ENCODE peak calls at places on chromosomes 4 and X, in ten cellular contexts. E is transverse colon, U is upper lobe of left lung, J is NB4, L is coronary artery, P is astrocyte of the cerebellum, X is mammary epithelial cell, K is AG10803, B is lung, A is prostate gland. G is an unnamed sample.

GRCh38 chrX:145178268-145178667 is 69.0 kb upstream of the SPANXN1 start:
- DNase-seq in U (no peak), K (no peak), X (no peak), A (no peak), J (peak; percentile 0), B (no peak), E (no peak), P (no peak), L (no peak), G (no peak)

GRCh38 chr4:85548116-85548515 is 73.2 kb downstream of the ARHGAP24 start:
- DNase-seq in B (no peak), X (no peak), A (no peak), E (no peak), P (no peak), K (no peak), J (no peak), L (no peak), U (no peak), G (no peak)

GRCh38 chrX:96386981-96387380 is 297.7 kb upstream of the DIAPH2 start:
- DNase-seq in X (no peak), P (no peak), U (no peak), E (no peak), J (no peak), K (no peak), L (no peak), A (no peak), B (no peak), G (no peak)

GRCh38 chr4:86640469-86640868 is 46.4 kb downstream of the PTPN13 start:
- DNase-seq in P (no peak), X (peak; percentile 61), L (no peak), B (no peak), A (no peak), E (no peak), K (peak; percentile 31), U (no peak), J (no peak), G (no peak)

GRCh38 chr4:146654976-146655761 is 16.5 kb downstream of the POU4F2 start:
- DNase-seq in E (no peak), P (no peak), L (no peak), J (no peak), A (no peak), B (no peak), X (no peak), K (peak; percentile 16), U (peak; percentile 86), G (no peak)

GRCh38 chr4:89468632-89469031 is 161.0 kb upstream of the GPRIN3 start:
- DNase-seq in U (no peak), K (no peak), J (peak; percentile 26), P (no peak), L (no peak), B (no peak), E (no peak), A (no peak), X (no peak), G (no peak)

GRCh38 chr4:56289934-56290333 is 97.4 kb downstream of the AASDH start:
- DNase-seq in A (no peak), L (no peak), B (no peak), E (no peak), K (no peak), X (no peak), P (no peak), U (no peak), J (no peak), G (no peak)

GRCh38 chr4:19684079-19684478 is 567.6 kb upstream of the SLIT2 start:
- DNase-seq in L (no peak), P (no peak), E (no peak), B (no peak), K (peak; percentile 74), X (no peak), J (no peak), A (no peak), U (no peak), G (no peak)

GRCh38 chr4:966266-967112 is 6.9 kb downstream of the DGKQ start:
- DNase-seq in A (no peak), J (no peak), B (no peak), E (no peak), P (no peak), K (no peak), X (no peak), L (no peak), U (peak; percentile 77), G (no peak)

GRCh38 chrX:96372313-96373046 is 312.2 kb upstream of the DIAPH2 start:
- DNase-seq in B (no peak), P (peak; percentile 23), A (peak; percentile 4), J (peak; percentile 67), L (no peak), E (no peak), K (peak; percentile 60), U (no peak), X (peak; percentile 23), G (no peak)

GRCh38 chr4:121127100-121127499 is 37.0 kb downstream of the TNIP3 start:
- DNase-seq in U (no peak), J (no peak), E (no peak), K (no peak), X (no peak), A (no peak), L (no peak), P (no peak), B (no peak), G (no peak)

GRCh38 chrX:70049925-70050324 is at the start of gene AWAT2:
- DNase-seq in B (no peak), E (no peak), P (no peak), X (peak; percentile 54), K (no peak), J (no peak), U (no peak), L (no peak), A (no peak), G (no peak)

GRCh38 chr4:4752576-4753401 is 106.7 kb upstream of the MSX1 start:
- DNase-seq in L (no peak), B (no peak), E (no peak), X (no peak), P (no peak), J (peak; percentile 51), K (peak; percentile 37), A (peak; percentile 24), U (peak; percentile 37), G (no peak)

GRCh38 chr4:2266181-2266580 is 4.3 kb upstream of the MXD4 start:
- DNase-seq in A (peak; percentile 46), X (no peak), K (peak; percentile 69), E (no peak), U (peak; percentile 90), P (no peak), B (no peak), L (no peak), J (no peak), G (no peak)

GRCh38 chr4:15665738-15666365 is 10.7 kb upstream of the FBXL5 start:
- DNase-seq in P (no peak), K (no peak), B (no peak), A (no peak), U (no peak), J (peak; percentile 86), L (no peak), E (peak; percentile 25), X (peak; percentile 95), G (no peak)

GRCh38 chr4:142248946-142249345 is 597.2 kb downstream of the INPP4B start:
- DNase-seq in E (no peak), K (peak; percentile 75), L (no peak), U (no peak), B (no peak), P (peak; percentile 15), A (no peak), J (no peak), X (peak; percentile 64), G (no peak)

GRCh38 chrX:24024819-24025740 is 1.9 kb downstream of the KLHL15 start:
- DNase-seq in K (peak; percentile 92), E (peak; percentile 86), P (peak; percentile 73), J (peak; percentile 93), A (peak; percentile 74), L (peak; percentile 88), U (peak; percentile 96), B (peak; percentile 83), X (peak; percentile 76), G (peak; percentile 17)
- TF ChIP-seq CTCF in K (no peak), E (no peak), P (no peak), J (no peak), A (peak; percentile 37), L (no peak), U (peak; percentile 40), B (no peak), X (no peak), G (peak; percentile 7)

DNA sequence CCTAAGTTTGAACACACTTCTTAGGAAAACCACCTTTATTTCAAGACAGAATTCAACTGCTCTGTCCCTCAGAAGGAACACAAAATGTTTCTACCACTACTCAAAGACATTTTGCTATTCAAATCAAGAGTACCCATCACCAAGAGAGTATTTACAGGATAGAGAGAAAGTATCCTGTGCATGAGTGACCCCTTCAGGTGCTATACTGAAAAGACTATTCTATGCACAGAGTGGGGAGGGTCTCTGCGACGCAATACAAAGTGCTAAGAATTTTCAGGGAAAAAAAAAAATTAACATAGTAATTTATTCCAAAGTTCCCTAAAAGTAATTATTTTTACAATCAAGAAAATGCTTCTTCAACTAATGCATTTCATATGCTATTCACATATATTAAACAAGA is 346.4 kb upstream of the FAM241A start:
- DNase-seq in E (no peak), X (no peak), P (no peak), B (no peak), A (no peak), L (no peak), J (no peak), U (no peak), K (no peak), G (no peak)
- TF ChIP-seq CTCF in E (no peak), X (peak; percentile 37), P (peak; percentile 14), B (no peak), A (no peak), L (no peak), J (peak; percentile 12), U (no peak), K (peak; percentile 18), G (peak; percentile 37)

DNA sequence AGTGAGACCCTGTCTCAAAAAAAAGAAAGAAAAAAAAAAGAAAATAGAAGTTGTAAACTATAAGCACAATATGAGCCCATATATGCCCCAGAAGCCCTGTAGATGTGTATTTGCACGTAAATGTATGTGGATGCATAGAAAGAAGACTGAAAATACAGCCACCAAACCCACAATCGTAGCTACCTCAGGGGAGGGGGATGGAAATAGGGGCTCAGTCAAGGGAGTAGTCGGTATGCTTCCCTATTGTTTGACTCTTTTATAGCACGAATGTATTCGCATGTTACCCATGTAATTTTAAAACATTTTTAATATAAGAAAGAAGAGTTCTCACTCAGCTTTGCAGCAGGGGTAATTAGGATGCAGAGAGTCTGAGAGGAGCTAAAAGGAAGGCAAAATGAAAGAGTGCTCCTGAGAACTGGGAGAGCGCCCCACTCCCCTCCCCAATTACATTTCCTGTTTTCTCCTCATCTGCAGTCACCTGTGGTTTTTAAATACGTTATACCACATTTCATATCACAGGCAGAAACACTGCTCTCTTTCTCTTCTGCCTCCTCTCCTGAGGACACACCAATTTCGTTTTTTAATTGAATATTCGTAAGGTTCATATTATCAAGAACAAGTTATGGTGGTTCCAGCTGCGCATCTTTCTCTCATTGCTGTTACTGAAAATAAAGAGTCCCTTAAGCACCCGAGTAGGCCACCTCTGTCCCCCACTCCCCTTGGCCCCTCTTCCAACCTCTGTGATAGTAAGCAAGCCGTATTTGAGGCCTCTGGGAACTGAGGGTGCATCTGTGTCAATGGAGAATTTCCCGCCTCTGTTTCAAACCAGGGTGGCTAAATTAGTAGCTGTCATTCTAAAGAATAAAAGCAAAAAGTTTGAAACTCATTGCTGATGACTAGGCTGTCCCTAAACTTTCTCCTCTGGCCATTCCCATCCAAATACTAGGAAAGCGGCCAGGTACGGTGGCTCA is 10.7 kb downstream of the SEPTIN6 start:
- DNase-seq in U (no peak), J (peak; percentile 76), K (no peak), X (no peak), E (no peak), P (no peak), B (no peak), A (no peak), L (no peak), G (no peak)
- TF ChIP-seq CTCF in U (no peak), J (no peak), K (no peak), X (no peak), E (no peak), P (no peak), B (no peak), A (no peak), L (no peak), G (no peak)

GRCh38 chr4:139740531-139741041 is 75.0 kb downstream of the MGST2 start:
- DNase-seq in J (peak; percentile 62), X (peak; percentile 59), B (peak; percentile 52), U (no peak), L (peak; percentile 87), K (peak; percentile 94), P (peak; percentile 83), E (peak; percentile 39), A (peak; percentile 87), G (no peak)
- TF ChIP-seq CTCF in J (no peak), X (peak; percentile 54), B (no peak), U (no peak), L (no peak), K (peak; percentile 32), P (peak; percentile 29), E (no peak), A (no peak), G (no peak)

G was measured in D721Med.